ENCODE peak calls at places on chromosomes 6 and 20, in eight cellular contexts. L, R, Q, X, F, C, Z and K are unnamed samples.

GRCh38 chr6:53447869-53448268 is 97.0 kb downstream of the GCLC start:
- DNase-seq in L (no peak), R (no peak), Q (no peak), X (no peak), F (no peak), C (no peak), Z (no peak), K (no peak)

GRCh38 chr6:88705601-88706000 is 257.8 kb downstream of the RNGTT start:
- DNase-seq in L (no peak), R (no peak), Q (no peak), X (no peak), F (no peak), C (no peak), Z (no peak), K (no peak)

GRCh38 chr6:126302191-126302590 is 37.7 kb upstream of the CENPW start:
- DNase-seq in L (no peak), R (no peak), Q (no peak), X (no peak), F (no peak), C (peak; percentile 18), Z (peak; percentile 8), K (no peak)

GRCh38 chr6:148760568-148761531 is 14.0 kb downstream of the UST start:
- DNase-seq in L (no peak), R (no peak), Q (peak; percentile 98), X (no peak), F (peak; percentile 52), C (peak; percentile 77), Z (no peak), K (no peak)

GRCh38 chr6:139539852-139540251 is 165.4 kb upstream of the CITED2 start:
- DNase-seq in L (no peak), R (no peak), Q (peak; percentile 94), X (no peak), F (no peak), C (peak; percentile 99), Z (no peak), K (no peak)

GRCh38 chr6:159169193-159169555 is at the start of gene FNDC1:
- DNase-seq in L (no peak), R (no peak), Q (no peak), X (peak; percentile 26), F (no peak), C (no peak), Z (no peak), K (no peak)

GRCh38 chr20:63268256-63268655 is 4.4 kb upstream of the ARFGAP1 start:
- DNase-seq in L (no peak), R (no peak), Q (no peak), X (no peak), F (no peak), C (no peak), Z (no peak), K (no peak)

GRCh38 chr6:2403546-2403945 is 158.1 kb upstream of the GMDS start:
- DNase-seq in L (no peak), R (no peak), Q (no peak), X (no peak), F (no peak), C (no peak), Z (peak; percentile 66), K (no peak)

GRCh38 chr6:16999486-17000436 is 102.1 kb upstream of the STMND1 start:
- DNase-seq in L (no peak), R (no peak), Q (peak; percentile 95), X (no peak), F (no peak), C (peak; percentile 65), Z (no peak), K (no peak)

GRCh38 chr20:21323640-21324039 is 20.5 kb downstream of the XRN2 start:
- DNase-seq in L (no peak), R (no peak), Q (peak; percentile 57), X (no peak), F (no peak), C (peak; percentile 93), Z (no peak), K (no peak)

GRCh38 chr6:132764370-132764769 is 6.7 kb upstream of the VNN2 start:
- DNase-seq in L (no peak), R (no peak), Q (peak; percentile 80), X (no peak), F (no peak), C (peak; percentile 95), Z (no peak), K (no peak)

GRCh38 chr6:123764717-123765116 is 38.9 kb upstream of the NKAIN2 start:
- DNase-seq in L (no peak), R (no peak), Q (no peak), X (no peak), F (no peak), C (no peak), Z (no peak), K (no peak)

GRCh38 chr6:78538002-78538401 is 329.3 kb upstream of the IRAK1BP1 start:
- DNase-seq in L (no peak), R (no peak), Q (no peak), X (no peak), F (no peak), C (peak; percentile 62), Z (no peak), K (no peak)

GRCh38 chr20:25484911-25485511 is 77.5 kb downstream of the GINS1 start:
- DNase-seq in L (no peak), R (no peak), Q (no peak), X (no peak), F (no peak), C (no peak), Z (no peak), K (no peak)

GRCh38 chr6:134757911-134758361 is 192.0 kb downstream of the ALDH8A1 start:
- DNase-seq in L (no peak), R (no peak), Q (peak; percentile 11), X (no peak), F (no peak), C (peak; percentile 62), Z (no peak), K (no peak)

GRCh38 chr6:106145741-106146227 is 59.6 kb downstream of the PRDM1 start:
- DNase-seq in L (no peak), R (no peak), Q (no peak), X (no peak), F (no peak), C (peak; percentile 78), Z (no peak), K (no peak)

GRCh38 chr6:168937061-168937460 is 316.6 kb downstream of the THBS2 start:
- DNase-seq in L (no peak), R (no peak), Q (peak; percentile 66), X (no peak), F (no peak), C (peak; percentile 76), Z (no peak), K (no peak)

GRCh38 chr6:143328885-143329284 is 121.6 kb downstream of the ADAT2 start:
- DNase-seq in L (no peak), R (no peak), Q (no peak), X (no peak), F (no peak), C (peak; percentile 87), Z (no peak), K (no peak)

GRCh38 chr20:25053207-25054132 is 4.5 kb downstream of the ACSS1 start:
- DNase-seq in L (no peak), R (peak; percentile 40), Q (peak; percentile 44), X (no peak), F (no peak), C (no peak), Z (no peak), K (no peak)

GRCh38 chr6:34529665-34530327 is 26.3 kb downstream of the SPDEF start:
- DNase-seq in L (no peak), R (no peak), Q (no peak), X (no peak), F (no peak), C (no peak), Z (peak; percentile 36), K (no peak)